ENCODE peak calls at places on chromosome 5, in four cellular contexts. One of them, this sample, is unnamed.

GRCh38 chr5:9409413-9410089 is 136.3 kb downstream of the SEMA5A start:
- DNase-seq in uterus: no peak
- DNase-seq in ovary: no peak
- DNase-seq in adrenal gland: no peak
- DNase-seq in this sample: no peak

GRCh38 chr5:60516688-60517087 is 183.3 kb downstream of the DEPDC1B start:
- DNase-seq in uterus: no peak
- DNase-seq in ovary: no peak
- DNase-seq in adrenal gland: no peak
- DNase-seq in this sample: no peak

GRCh38 chr5:173591300-173591622 is 25.2 kb downstream of the BOD1 start:
- DNase-seq in uterus: no peak
- DNase-seq in ovary: no peak
- DNase-seq in adrenal gland: no peak
- DNase-seq in this sample: no peak

GRCh38 chr5:74402553-74402952 is 238.0 kb downstream of the ENC1 start:
- DNase-seq in uterus: no peak
- DNase-seq in ovary: no peak
- DNase-seq in adrenal gland: no peak
- DNase-seq in this sample: no peak

GRCh38 chr5:119009131-119009530 is 20.8 kb upstream of the DTWD2 start:
- DNase-seq in uterus: no peak
- DNase-seq in ovary: no peak
- DNase-seq in adrenal gland: no peak
- DNase-seq in this sample: no peak

GRCh38 chr5:150658699-150659265 is 2.3 kb upstream of the MYOZ3 start:
- DNase-seq in uterus: no peak
- DNase-seq in ovary: peak; percentile 18
- DNase-seq in adrenal gland: no peak
- DNase-seq in this sample: peak; percentile 53

GRCh38 chr5:168327451-168327850 is 36.0 kb downstream of the WWC1 start:
- DNase-seq in uterus: no peak
- DNase-seq in ovary: no peak
- DNase-seq in adrenal gland: no peak
- DNase-seq in this sample: no peak

GRCh38 chr5:132026516-132027008 is 15.1 kb upstream of the ACSL6 start:
- DNase-seq in uterus: no peak
- DNase-seq in ovary: no peak
- DNase-seq in adrenal gland: no peak
- DNase-seq in this sample: peak; percentile 80

GRCh38 chr5:131966551-131966950 is 21.1 kb upstream of the MEIKIN start:
- DNase-seq in uterus: no peak
- DNase-seq in ovary: no peak
- DNase-seq in adrenal gland: no peak
- DNase-seq in this sample: no peak

GRCh38 chr5:157323107-157323706 is 57.3 kb downstream of the CYFIP2 start:
- DNase-seq in uterus: no peak
- DNase-seq in ovary: no peak
- DNase-seq in adrenal gland: no peak
- DNase-seq in this sample: no peak

GRCh38 chr5:74123928-74124327 is 497.9 kb downstream of the ARHGEF28 start:
- DNase-seq in uterus: no peak
- DNase-seq in ovary: no peak
- DNase-seq in adrenal gland: no peak
- DNase-seq in this sample: no peak

GRCh38 chr5:135386886-135387628 is 12.0 kb downstream of the MACROH2A1 start:
- DNase-seq in uterus: no peak
- DNase-seq in ovary: no peak
- DNase-seq in adrenal gland: peak; percentile 59
- DNase-seq in this sample: peak; percentile 67

GRCh38 chr5:60488466-60489130 is 211.4 kb downstream of the DEPDC1B start:
- DNase-seq in uterus: no peak
- DNase-seq in ovary: no peak
- DNase-seq in adrenal gland: no peak
- DNase-seq in this sample: no peak

GRCh38 chr5:57394421-57395210 is 88.0 kb downstream of the ACTBL2 start:
- DNase-seq in uterus: no peak
- DNase-seq in ovary: no peak
- DNase-seq in adrenal gland: no peak
- DNase-seq in this sample: no peak

GRCh38 chr5:139389701-139390638 is at the start of gene MZB1:
- DNase-seq in uterus: no peak
- DNase-seq in ovary: peak; percentile 10
- DNase-seq in adrenal gland: peak; percentile 42
- DNase-seq in this sample: no peak

GRCh38 chr5:131364507-131365050 is 100.7 kb downstream of the CDC42SE2 start:
- DNase-seq in uterus: no peak
- DNase-seq in ovary: no peak
- DNase-seq in adrenal gland: no peak
- DNase-seq in this sample: no peak

GRCh38 chr5:36217992-36218391 is 23.7 kb downstream of the NADK2 start:
- DNase-seq in uterus: no peak
- DNase-seq in ovary: no peak
- DNase-seq in adrenal gland: no peak
- DNase-seq in this sample: no peak

GRCh38 chr5:150626853-150627276 is 13.6 kb upstream of the SYNPO start:
- DNase-seq in uterus: no peak
- DNase-seq in ovary: no peak
- DNase-seq in adrenal gland: peak; percentile 69
- DNase-seq in this sample: no peak

GRCh38 chr5:151151793-151152192 is 5.8 kb downstream of the ANXA6 start:
- DNase-seq in uterus: no peak
- DNase-seq in ovary: no peak
- DNase-seq in adrenal gland: peak; percentile 55
- DNase-seq in this sample: peak; percentile 50

GRCh38 chr5:164289526-164289925 is 784.1 kb downstream of the MAT2B start:
- DNase-seq in uterus: no peak
- DNase-seq in ovary: no peak
- DNase-seq in adrenal gland: no peak
- DNase-seq in this sample: no peak

GRCh38 chr5:126599499-126599898 is 1.2 kb upstream of the PHAX start:
- DNase-seq in uterus: no peak
- DNase-seq in ovary: no peak
- DNase-seq in adrenal gland: no peak
- DNase-seq in this sample: no peak

GRCh38 chr5:126597156-126597555 is 2.1 kb upstream of the ALDH7A1 start:
- DNase-seq in uterus: no peak
- DNase-seq in ovary: no peak
- DNase-seq in adrenal gland: no peak
- DNase-seq in this sample: no peak

GRCh38 chr5:126603402-126603991 is 2.8 kb downstream of the PHAX start:
- DNase-seq in uterus: no peak
- DNase-seq in ovary: no peak
- DNase-seq in adrenal gland: no peak
- DNase-seq in this sample: no peak

GRCh38 chr5:126605525-126605924 is 4.8 kb downstream of the PHAX start:
- DNase-seq in uterus: no peak
- DNase-seq in ovary: no peak
- DNase-seq in adrenal gland: no peak
- DNase-seq in this sample: no peak

GRCh38 chr5:126600631-126601511 is at the start of gene PHAX:
- DNase-seq in uterus: peak; percentile 79
- DNase-seq in ovary: peak; percentile 79
- DNase-seq in adrenal gland: peak; percentile 74
- DNase-seq in this sample: peak; percentile 58
- TF ChIP-seq POLR2A in uterus: peak; percentile 32
- TF ChIP-seq POLR2A in ovary: peak; percentile 15
- TF ChIP-seq POLR2A in adrenal gland: no peak
- TF ChIP-seq POLR2A in this sample: no peak

GRCh38 chr5:7850241-7850532 is 746 bp downstream of the CFAP90 start:
- DNase-seq in uterus: peak; percentile 34
- DNase-seq in ovary: no peak
- DNase-seq in adrenal gland: no peak
- DNase-seq in this sample: no peak
- H3K4me3 ChIP-seq in uterus: peak overlapping the region; percentile 56
- H3K4me3 ChIP-seq in ovary: peak overlapping the region; percentile 47
- H3K4me3 ChIP-seq in adrenal gland: peak overlapping the region; percentile 54
- H3K4me3 ChIP-seq in this sample: no peak overlapping the region

GRCh38 chr5:179804599-179804947 is 2.1 kb downstream of the MGAT4B start:
- DNase-seq in uterus: no peak
- DNase-seq in ovary: no peak
- DNase-seq in adrenal gland: no peak
- DNase-seq in this sample: no peak

GRCh38 chr5:179803651-179804598 is 2.7 kb downstream of the MGAT4B start:
- DNase-seq in uterus: no peak
- DNase-seq in ovary: peak; percentile 39
- DNase-seq in adrenal gland: peak; percentile 47
- DNase-seq in this sample: peak; percentile 88

GRCh38 chr5:179801304-179802206 is 5.1 kb downstream of the MGAT4B start:
- DNase-seq in uterus: peak; percentile 72
- DNase-seq in ovary: peak; percentile 79
- DNase-seq in adrenal gland: peak; percentile 77
- DNase-seq in this sample: peak; percentile 92

GRCh38 chr5:179802207-179802883 is 4.3 kb downstream of the MGAT4B start:
- DNase-seq in uterus: no peak
- DNase-seq in ovary: peak; percentile 33
- DNase-seq in adrenal gland: peak; percentile 88
- DNase-seq in this sample: peak; percentile 15

DNA sequence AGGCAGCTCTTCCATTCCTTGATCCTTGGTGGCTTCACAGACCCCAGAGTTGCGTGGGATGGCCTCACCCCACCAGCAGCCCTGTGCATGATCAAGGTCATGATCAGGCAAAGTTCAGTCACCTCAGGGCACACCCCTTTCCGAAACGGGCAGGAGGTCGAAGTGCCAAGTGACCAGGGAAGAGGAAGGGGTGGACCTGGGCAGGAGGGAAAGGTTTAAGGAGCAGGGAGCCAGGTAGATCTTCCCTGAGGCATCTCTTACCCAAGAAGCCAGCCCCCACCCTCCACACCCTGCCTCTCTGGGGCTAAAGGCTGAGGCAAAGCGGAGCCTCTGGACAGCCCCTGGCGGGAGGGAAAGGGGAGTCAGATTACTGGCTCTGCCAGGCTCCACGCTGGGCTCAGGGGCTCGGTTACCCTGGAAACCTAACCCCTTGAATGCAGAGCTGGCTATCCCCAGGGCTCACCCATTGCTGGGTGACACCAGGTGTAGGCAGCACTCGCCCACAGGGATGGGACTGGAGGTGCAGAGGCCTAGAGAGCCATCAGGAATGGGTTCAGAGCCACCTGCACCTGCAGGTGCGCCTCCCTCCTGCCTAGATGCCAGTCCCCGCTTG is 3.6 kb downstream of the MGAT4B start:
- DNase-seq in uterus: no peak
- DNase-seq in ovary: no peak
- DNase-seq in adrenal gland: no peak
- DNase-seq in this sample: no peak
- TF ChIP-seq POLR2A in uterus: no peak
- TF ChIP-seq POLR2A in ovary: no peak
- TF ChIP-seq POLR2A in adrenal gland: no peak
- TF ChIP-seq POLR2A in this sample: no peak

GRCh38 chr5:143244000-143244736 is 159.3 kb downstream of the NR3C1 start:
- DNase-seq in uterus: peak; percentile 71
- DNase-seq in ovary: no peak
- DNase-seq in adrenal gland: peak; percentile 52
- DNase-seq in this sample: peak; percentile 92
- H3K4me3 ChIP-seq in uterus: no peak overlapping the region
- H3K4me3 ChIP-seq in ovary: no peak overlapping the region
- H3K4me3 ChIP-seq in adrenal gland: no peak overlapping the region
- H3K4me3 ChIP-seq in this sample: no peak overlapping the region

GRCh38 chr5:97183100-97183929 is at the start of gene RIOK2:
- DNase-seq in uterus: peak; percentile 90
- DNase-seq in ovary: peak; percentile 93
- DNase-seq in adrenal gland: peak; percentile 97
- DNase-seq in this sample: peak; percentile 98
- TF ChIP-seq POLR2A in uterus: no peak
- TF ChIP-seq POLR2A in ovary: peak; percentile 23
- TF ChIP-seq POLR2A in adrenal gland: peak; percentile 54
- TF ChIP-seq POLR2A in this sample: no peak

GRCh38 chr5:92081958-92082712 is 699.0 kb upstream of the ARRDC3 start:
- DNase-seq in uterus: no peak
- DNase-seq in ovary: no peak
- DNase-seq in adrenal gland: no peak
- DNase-seq in this sample: no peak
- H3K4me3 ChIP-seq in uterus: no peak overlapping the region
- H3K4me3 ChIP-seq in ovary: no peak overlapping the region
- H3K4me3 ChIP-seq in adrenal gland: no peak overlapping the region
- H3K4me3 ChIP-seq in this sample: no peak overlapping the region